ENCODE peak calls at places on chromosomes 11 and 22, in seven cellular contexts. D is stimulated activated CD4-positive, alpha-beta T cell treated with anti-CD3 and anti-CD28 coated beads, Interleukin-2, amount 100 ng/mL, for 48 hours; K is bronchial epithelial cell; F is skeletal muscle cell; U is HTR-8/SVneo; L is AG09309; S is SJSA1. W is an unnamed sample.

GRCh38 chr11:107689317-107690202 is 22.3 kb downstream of the SLN start:
- DNase-seq in D (peak), K (peak), F (no peak), U (peak), L (peak), S (peak), W (peak)

GRCh38 chr11:8693555-8693954 is 11.0 kb downstream of the RPL27A start:
- DNase-seq in D (no peak), K (no peak), F (no peak), U (no peak), L (no peak), S (no peak), W (no peak)

GRCh38 chr11:47800759-47801158 is 33.6 kb upstream of the FNBP4 start:
- DNase-seq in D (no peak), K (no peak), F (no peak), U (no peak), L (no peak), S (no peak), W (no peak)

GRCh38 chr11:16591157-16591556 is 147.3 kb upstream of the C11orf58 start:
- DNase-seq in D (no peak), K (no peak), F (no peak), U (no peak), L (no peak), S (no peak), W (no peak)

GRCh38 chr11:45053736-45054446 is 92.5 kb upstream of the PRDM11 start:
- DNase-seq in D (no peak), K (no peak), F (no peak), U (no peak), L (no peak), S (no peak), W (no peak)

GRCh38 chr22:28021116-28021997 is 102.3 kb upstream of the PITPNB start:
- DNase-seq in D (no peak), K (no peak), F (no peak), U (no peak), L (no peak), S (no peak), W (no peak)

GRCh38 chr22:48739348-48740085 is 1088.2 kb downstream of the BRD1 start:
- DNase-seq in D (no peak), K (no peak), F (no peak), U (no peak), L (no peak), S (no peak), W (no peak)

GRCh38 chr11:10041803-10042202 is 252.2 kb downstream of the SBF2 start:
- DNase-seq in D (no peak), K (no peak), F (no peak), U (no peak), L (no peak), S (no peak), W (no peak)

GRCh38 chr11:75140269-75141138 is 10.4 kb upstream of the SLCO2B1 start:
- DNase-seq in D (peak), K (peak), F (no peak), U (peak), L (no peak), S (peak), W (peak)

GRCh38 chr11:106242723-106243405 is 165.4 kb downstream of the AASDHPPT start:
- DNase-seq in D (no peak), K (no peak), F (no peak), U (no peak), L (no peak), S (no peak), W (no peak)

GRCh38 chr22:24391836-24392217 is 35.6 kb upstream of the ADORA2A start:
- DNase-seq in D (no peak), K (peak), F (no peak), U (no peak), L (peak), S (peak), W (no peak)

GRCh38 chr11:66619080-66619554 is 2.7 kb downstream of the RBM14 start:
- DNase-seq in D (no peak), K (peak), F (no peak), U (no peak), L (no peak), S (peak), W (peak)

GRCh38 chr22:38923463-38924196 is 33.8 kb upstream of the APOBEC3A start:
- DNase-seq in D (no peak), K (peak), F (peak), U (peak), L (peak), S (peak), W (peak)

GRCh38 chr22:44451016-44451415 is 47.0 kb downstream of the RTL6 start:
- DNase-seq in D (no peak), K (no peak), F (no peak), U (no peak), L (no peak), S (no peak), W (no peak)

GRCh38 chr11:77217156-77217555 is 84.3 kb downstream of the GDPD4 start:
- DNase-seq in D (no peak), K (no peak), F (no peak), U (no peak), L (no peak), S (no peak), W (no peak)

W was measured in stromal cell of bone marrow.